ENCODE peak calls at places on chromosomes 7 and 10, in eight cellular contexts. M, D, J, T, X, K, E and N are unnamed samples.

GRCh38 chr7:618539-619355 is 99.1 kb upstream of the PDGFA start:
- DNase-seq in M (peak; percentile 34), D (no peak), J (no peak), T (peak; percentile 57), X (no peak), K (no peak), E (no peak), N (peak; percentile 51)

GRCh38 chr7:133551471-133551870 is 298.6 kb downstream of the EXOC4 start:
- DNase-seq in M (no peak), D (no peak), J (no peak), T (no peak), X (no peak), K (no peak), E (no peak), N (no peak)

GRCh38 chr10:70052462-70053211 is at the start of gene MACROH2A2:
- DNase-seq in M (peak; percentile 57), D (peak; percentile 78), J (peak; percentile 77), T (peak; percentile 81), X (peak; percentile 34), K (peak; percentile 84), E (peak; percentile 50), N (peak; percentile 85)

GRCh38 chr10:122648599-122649428 is 50.8 kb downstream of the C10orf120 start:
- DNase-seq in M (peak; percentile 76), D (peak; percentile 39), J (peak; percentile 65), T (no peak), X (no peak), K (peak; percentile 82), E (peak; percentile 57), N (peak; percentile 81)

GRCh38 chr7:21300692-21301091 is 127.2 kb upstream of the SP4 start:
- DNase-seq in M (no peak), D (no peak), J (no peak), T (no peak), X (no peak), K (peak; percentile 35), E (no peak), N (no peak)

GRCh38 chr10:21293518-21294356 is 231.7 kb downstream of the SKIDA1 start:
- DNase-seq in M (no peak), D (peak; percentile 47), J (peak; percentile 27), T (no peak), X (no peak), K (no peak), E (no peak), N (no peak)

GRCh38 chr10:117543245-117543998 is 876 bp downstream of the EMX2 start:
- DNase-seq in M (no peak), D (peak; percentile 34), J (peak; percentile 63), T (peak; percentile 81), X (no peak), K (peak; percentile 72), E (no peak), N (no peak)

GRCh38 chr10:72792288-72792687 is 100.3 kb downstream of the MCU start:
- DNase-seq in M (no peak), D (no peak), J (no peak), T (no peak), X (no peak), K (peak; percentile 57), E (no peak), N (no peak)

GRCh38 chr10:93363891-93364648 is 118.1 kb downstream of the MYOF start:
- DNase-seq in M (peak; percentile 43), D (no peak), J (no peak), T (peak; percentile 78), X (peak; percentile 47), K (no peak), E (peak; percentile 73), N (peak; percentile 64)

DNA sequence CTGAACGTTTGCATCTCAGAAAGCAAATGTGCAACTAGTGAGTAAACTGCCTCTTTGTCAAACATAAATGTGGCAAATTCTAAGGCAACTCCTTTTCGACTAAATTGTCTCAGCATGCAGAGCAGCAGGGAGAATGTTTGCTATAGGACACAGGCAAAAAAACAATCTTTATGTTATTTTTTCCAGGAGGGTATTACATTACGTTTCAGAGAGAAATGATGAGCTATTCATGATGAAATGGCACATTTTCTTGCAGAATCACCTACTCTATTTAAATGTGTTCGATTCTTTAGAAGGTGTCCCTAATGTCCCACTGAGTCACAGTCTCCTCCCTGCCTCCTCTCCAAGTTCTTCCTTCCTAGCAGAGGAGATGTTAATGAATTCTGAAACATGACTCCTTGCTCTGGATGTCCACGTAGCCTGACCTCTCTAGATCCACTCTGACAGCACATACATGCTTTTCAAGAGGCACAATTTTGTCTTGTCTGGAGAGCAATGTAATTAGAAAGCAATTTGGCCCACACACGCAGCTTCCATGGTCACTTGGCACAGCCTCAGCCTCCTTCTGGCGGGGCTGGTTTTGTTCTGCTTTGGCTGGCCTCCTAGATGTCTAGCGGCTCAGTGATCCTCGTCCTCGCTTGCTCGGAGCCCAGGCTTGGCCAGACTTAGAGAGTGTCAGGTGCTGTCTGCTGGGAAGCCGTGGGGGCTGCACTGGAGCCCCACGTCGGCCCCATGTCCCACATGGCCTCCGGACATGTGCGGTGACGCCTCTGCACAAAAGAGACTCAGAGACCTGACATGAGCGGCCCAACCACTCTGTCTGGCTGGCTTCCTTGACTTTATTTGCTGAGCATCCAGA is 125.7 kb upstream of the ZNF438 start:
- DNase-seq in M (peak; percentile 41), D (peak; percentile 76), J (no peak), T (no peak), X (no peak), K (no peak), E (no peak), N (peak; percentile 85)
- H3K4me3 ChIP-seq in M (no peak overlapping the region), D (no peak overlapping the region), J (no peak overlapping the region), T (no peak overlapping the region), X (no peak overlapping the region), K (no peak overlapping the region), E (no peak overlapping the region), N (no peak overlapping the region)

DNA sequence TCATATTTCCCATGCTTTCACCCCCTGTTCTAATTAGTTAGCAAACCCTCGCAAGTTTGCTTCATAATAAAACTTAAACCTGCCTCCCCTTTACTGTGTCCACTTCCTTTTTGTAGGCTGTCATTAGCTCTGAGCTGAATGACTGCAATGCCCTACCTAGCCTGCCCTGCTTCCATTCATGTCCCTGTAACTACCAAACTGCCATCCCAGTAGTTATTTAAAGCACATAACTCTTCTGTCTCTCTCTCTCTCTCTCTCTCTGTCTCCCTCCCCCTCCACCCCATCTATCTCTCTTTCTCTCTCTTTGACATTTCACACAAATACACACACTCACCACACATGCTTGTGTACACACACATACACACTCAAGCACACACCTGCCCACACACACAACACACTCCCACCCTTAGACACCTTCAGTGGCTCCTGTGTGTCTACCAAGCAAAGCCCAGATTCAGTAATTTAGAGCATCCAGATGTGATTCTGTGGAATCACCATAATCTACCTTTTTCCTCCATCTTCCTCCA is 115.3 kb downstream of the TRIL start:
- DNase-seq in M (no peak), D (no peak), J (no peak), T (no peak), X (no peak), K (no peak), E (no peak), N (no peak)
- H3K4me1 ChIP-seq in M (no peaks in the 10 kb centered on the region), D (peaks cover 5% of the 10 kb centered on the region), J (peaks cover 5% of the 10 kb centered on the region), T (no peaks in the 10 kb centered on the region), X (no peaks in the 10 kb centered on the region), K (peaks cover 5% of the 10 kb centered on the region), E (no peaks in the 10 kb centered on the region), N (no peaks in the 10 kb centered on the region)

GRCh38 chr7:99693100-99693426 is 13.3 kb upstream of the CYP3A5 start:
- DNase-seq in M (no peak), D (no peak), J (no peak), T (no peak), X (no peak), K (no peak), E (no peak), N (no peak)

GRCh38 chr7:99694912-99695304 is 15.1 kb upstream of the CYP3A5 start:
- DNase-seq in M (no peak), D (no peak), J (no peak), T (no peak), X (no peak), K (no peak), E (no peak), N (no peak)

GRCh38 chr7:99699946-99700345 is 20.1 kb upstream of the CYP3A5 start:
- DNase-seq in M (no peak), D (no peak), J (no peak), T (no peak), X (no peak), K (no peak), E (no peak), N (no peak)

GRCh38 chr7:99693427-99694200 is 13.8 kb upstream of the CYP3A5 start:
- DNase-seq in M (peak; percentile 77), D (no peak), J (peak; percentile 32), T (no peak), X (no peak), K (peak; percentile 77), E (no peak), N (no peak)

GRCh38 chr7:99694201-99694911 is 14.6 kb upstream of the CYP3A5 start:
- DNase-seq in M (peak; percentile 55), D (no peak), J (no peak), T (no peak), X (no peak), K (no peak), E (no peak), N (no peak)
- H3K4me3 ChIP-seq in M (no peak overlapping the region), D (no peak overlapping the region), J (no peak overlapping the region), T (no peak overlapping the region), X (peak overlapping the region; percentile 26), K (no peak overlapping the region), E (no peak overlapping the region), N (no peak overlapping the region)

DNA sequence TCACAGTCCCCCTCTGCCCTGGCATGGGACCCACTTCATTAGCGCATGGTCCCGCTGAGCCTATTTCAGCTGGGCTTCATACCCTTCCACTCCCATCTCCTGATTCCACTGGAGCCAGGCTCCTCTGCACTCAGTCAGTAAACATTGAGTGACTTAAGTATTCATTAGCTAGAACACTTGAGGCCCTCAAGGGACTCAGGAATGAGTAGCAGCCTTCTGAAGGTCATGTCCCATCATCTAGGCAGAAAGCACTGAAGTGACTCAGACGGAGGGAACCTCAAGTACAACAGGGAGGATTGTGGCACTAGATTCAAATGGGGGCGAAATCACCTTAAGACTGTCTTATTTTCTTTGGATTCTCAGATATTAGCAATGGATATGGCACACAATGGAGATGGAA is 186.6 kb upstream of the INHBA start:
- DNase-seq in M (no peak), D (no peak), J (no peak), T (no peak), X (no peak), K (no peak), E (no peak), N (no peak)
- H3K4me1 ChIP-seq in M (no peaks in the 10 kb centered on the region), D (no peaks in the 10 kb centered on the region), J (no peaks in the 10 kb centered on the region), T (peaks cover 2% of the 10 kb centered on the region), X (no peaks in the 10 kb centered on the region), K (no peaks in the 10 kb centered on the region), E (no peaks in the 10 kb centered on the region), N (no peaks in the 10 kb centered on the region)

DNA sequence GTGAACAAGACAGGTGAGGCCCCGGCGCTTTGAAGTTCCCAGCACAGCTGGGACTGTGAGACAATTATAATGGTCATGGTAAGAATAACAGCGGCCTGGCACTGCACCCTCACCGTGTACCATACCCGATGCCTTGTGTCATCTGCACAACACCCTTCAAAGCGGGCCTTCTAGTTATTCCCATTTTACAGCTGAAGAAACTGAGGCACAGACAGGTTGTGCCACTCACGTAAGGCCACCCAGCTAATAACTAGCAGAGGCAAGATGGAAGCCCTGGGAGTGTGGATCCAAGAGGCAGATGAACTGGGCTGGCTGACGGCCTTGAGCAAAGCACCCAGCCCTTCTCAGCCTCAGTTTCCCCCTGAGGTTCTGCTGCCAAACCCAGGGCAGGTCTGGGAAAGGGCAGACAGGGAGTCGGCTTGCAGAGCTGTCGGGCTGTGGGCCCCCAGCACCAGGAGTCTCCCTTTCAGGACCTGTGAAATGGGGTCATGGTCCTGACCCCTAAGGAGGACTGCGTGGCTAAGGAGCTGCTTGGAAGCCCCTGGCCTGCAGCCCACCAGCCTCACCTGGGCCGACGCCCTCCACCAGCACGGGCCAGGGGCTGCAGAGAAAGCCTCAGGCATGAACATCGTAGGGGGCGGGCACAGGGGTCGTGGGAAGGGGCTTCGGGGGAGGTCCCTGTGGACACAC is 15.3 kb upstream of the LFNG start:
- DNase-seq in M (no peak), D (no peak), J (no peak), T (no peak), X (no peak), K (no peak), E (no peak), N (no peak)
- H3K4me3 ChIP-seq in M (no peak overlapping the region), D (no peak overlapping the region), J (no peak overlapping the region), T (no peak overlapping the region), X (no peak overlapping the region), K (no peak overlapping the region), E (no peak overlapping the region), N (no peak overlapping the region)